ENCODE peak calls at places on chromosome 9, in eight cellular contexts. M is GM12865, H is RWPE1, L is right lobe of liver, T is foreskin fibroblast, V is K562, S is heart right ventricle, I is bronchial epithelial cell. J is an unnamed sample.

GRCh38 chr9:124868511-124869465 is 6.9 kb downstream of the ARPC5L start:
- DNase-seq in M (peak), H (peak), L (peak), T (peak), V (peak), S (peak), I (peak), J (peak)

GRCh38 chr9:8887369-8887768 is 1087.8 kb upstream of the DMAC1 start:
- DNase-seq in M (no peak), H (no peak), L (no peak), T (no peak), V (no peak), S (no peak), I (no peak), J (no peak)

GRCh38 chr9:128899566-128900322 is 17.8 kb downstream of the LRRC8A start:
- DNase-seq in M (peak), H (peak), L (no peak), T (peak), V (no peak), S (no peak), I (peak), J (no peak)

GRCh38 chr9:127450831-127451680 is at the start of the genes LRSAM1 and RPL12:
- DNase-seq in M (peak), H (peak), L (peak), T (peak), V (peak), S (peak), I (peak), J (peak)

GRCh38 chr9:116337015-116337414 is 183.4 kb downstream of the PAPPA start:
- DNase-seq in M (no peak), H (no peak), L (no peak), T (peak), V (no peak), S (no peak), I (peak), J (no peak)

GRCh38 chr9:109974918-109975276 is 194.9 kb downstream of the PALM2AKAP2 start:
- DNase-seq in M (no peak), H (no peak), L (no peak), T (no peak), V (no peak), S (no peak), I (no peak), J (no peak)

GRCh38 chr9:88418715-88419540 is 30.7 kb downstream of the SPIN1 start:
- DNase-seq in M (peak), H (no peak), L (no peak), T (peak), V (no peak), S (no peak), I (peak), J (no peak)

GRCh38 chr9:74800226-74800625 is 87.5 kb downstream of the TRPM6 start:
- DNase-seq in M (no peak), H (no peak), L (no peak), T (no peak), V (no peak), S (no peak), I (no peak), J (no peak)

GRCh38 chr9:16131269-16131668 is 578.4 kb downstream of the CCDC171 start:
- DNase-seq in M (no peak), H (no peak), L (no peak), T (peak), V (no peak), S (no peak), I (no peak), J (peak)

GRCh38 chr9:70395652-70396051 is 18.8 kb downstream of the KLF9 start:
- DNase-seq in M (no peak), H (no peak), L (no peak), T (no peak), V (no peak), S (no peak), I (no peak), J (no peak)

GRCh38 chr9:87535817-87536539 is 38.3 kb downstream of the DAPK1 start:
- DNase-seq in M (peak), H (no peak), L (no peak), T (no peak), V (peak), S (no peak), I (no peak), J (no peak)

GRCh38 chr9:121779381-121780117 is 128.1 kb downstream of the DAB2IP start:
- DNase-seq in M (peak), H (no peak), L (no peak), T (no peak), V (no peak), S (peak), I (no peak), J (no peak)

GRCh38 chr9:133869674-133870419 is 122.3 kb downstream of the VAV2 start:
- DNase-seq in M (no peak), H (no peak), L (no peak), T (no peak), V (peak), S (no peak), I (no peak), J (no peak)

GRCh38 chr9:99118782-99119466 is 14.0 kb downstream of the TGFBR1 start:
- DNase-seq in M (peak), H (no peak), L (no peak), T (no peak), V (no peak), S (no peak), I (no peak), J (no peak)

GRCh38 chr9:134367061-134367460 is 40.8 kb downstream of the RXRA start:
- DNase-seq in M (no peak), H (no peak), L (no peak), T (no peak), V (no peak), S (no peak), I (no peak), J (no peak)

GRCh38 chr9:127058645-127059021 is 63.8 kb downstream of the ANGPTL2 start:
- DNase-seq in M (no peak), H (peak), L (no peak), T (peak), V (no peak), S (no peak), I (peak), J (no peak)

GRCh38 chr9:13083973-13084528 is 195.4 kb downstream of the MPDZ start:
- DNase-seq in M (no peak), H (peak), L (no peak), T (peak), V (no peak), S (no peak), I (peak), J (no peak)

GRCh38 chr9:128160603-128160987 is 530 bp downstream of the BBLN start:
- DNase-seq in M (peak), H (peak), L (no peak), T (peak), V (peak), S (no peak), I (no peak), J (no peak)

GRCh38 chr9:36934478-36935065 is 99.5 kb downstream of the PAX5 start:
- DNase-seq in M (no peak), H (no peak), L (no peak), T (peak), V (no peak), S (no peak), I (no peak), J (no peak)

GRCh38 chr9:112094948-112095779 is 79.9 kb downstream of the SUSD1 start:
- DNase-seq in M (peak), H (no peak), L (no peak), T (no peak), V (peak), S (no peak), I (no peak), J (no peak)

GRCh38 chr9:29514862-29515261 is 1941.6 kb upstream of the C9orf72 start:
- DNase-seq in M (no peak), H (no peak), L (no peak), T (no peak), V (no peak), S (no peak), I (no peak), J (no peak)

GRCh38 chr9:113828211-113828610 is 47.9 kb upstream of the ZNF618 start:
- DNase-seq in M (no peak), H (no peak), L (no peak), T (peak), V (no peak), S (no peak), I (peak), J (no peak)

GRCh38 chr9:12464910-12465512 is 228.2 kb upstream of the TYRP1 start:
- DNase-seq in M (peak), H (peak), L (no peak), T (peak), V (peak), S (no peak), I (peak), J (peak)

GRCh38 chr9:15018238-15018637 is 108.0 kb upstream of the FREM1 start:
- DNase-seq in M (no peak), H (no peak), L (no peak), T (no peak), V (no peak), S (no peak), I (peak), J (no peak)

GRCh38 chr9:36925033-36925432 is 109.0 kb downstream of the PAX5 start:
- DNase-seq in M (no peak), H (no peak), L (no peak), T (peak), V (no peak), S (no peak), I (no peak), J (no peak)

GRCh38 chr9:120151806-120152205 is 428.2 kb downstream of the CDK5RAP2 start:
- DNase-seq in M (no peak), H (no peak), L (no peak), T (no peak), V (no peak), S (no peak), I (no peak), J (no peak)

DNA sequence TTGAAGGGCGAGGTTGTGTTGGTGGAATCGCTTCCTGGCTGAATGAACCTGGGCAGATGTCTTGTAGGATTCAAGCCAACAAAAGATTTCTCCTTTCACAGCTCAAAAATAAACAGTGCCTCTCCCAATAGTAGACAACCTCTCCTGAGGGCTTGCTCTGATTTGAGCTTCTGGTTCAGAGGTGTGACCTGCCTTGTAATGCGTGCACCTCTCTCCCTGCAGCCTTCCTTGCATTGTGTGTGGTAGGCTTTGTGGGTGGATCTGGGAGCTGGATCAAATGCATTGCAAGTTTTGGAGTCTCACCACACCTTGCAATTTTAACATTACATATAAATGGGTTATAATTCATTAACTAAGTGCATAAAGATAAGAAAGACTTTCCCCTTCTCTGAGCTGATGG is 96.9 kb upstream of the PTCH1 start:
- DNase-seq in M (no peak), H (no peak), L (no peak), T (no peak), V (no peak), S (no peak), I (no peak), J (no peak)
- TF ChIP-seq CTCF in M (no peak), H (no peak), L (no peak), T (no peak), V (no peak), S (no peak), I (no peak), J (no peak)

DNA sequence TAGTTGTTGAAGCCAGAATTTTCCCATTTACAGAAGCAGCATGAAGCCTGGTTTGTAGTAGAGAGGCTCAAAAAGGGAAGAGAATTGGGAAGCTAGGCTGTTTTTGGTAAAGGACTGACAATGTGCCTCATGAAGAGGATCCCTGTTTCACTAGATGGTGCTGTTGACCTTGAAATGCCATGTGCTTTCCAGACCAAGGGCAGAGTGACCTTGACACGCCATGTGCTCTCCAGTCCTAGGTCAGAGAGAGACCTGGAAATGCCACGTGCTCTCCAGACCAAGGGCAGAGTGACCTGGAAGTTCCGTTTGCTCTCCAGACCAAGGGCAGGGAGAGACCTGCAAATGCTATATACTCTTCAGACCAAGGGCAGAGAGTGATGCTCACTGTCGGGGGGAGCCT is 32.0 kb downstream of the UNC13B start:
- DNase-seq in M (peak), H (no peak), L (no peak), T (peak), V (peak), S (no peak), I (no peak), J (no peak)
- TF ChIP-seq CTCF in M (no peak), H (no peak), L (peak), T (no peak), V (peak), S (peak), I (no peak), J (no peak)

DNA sequence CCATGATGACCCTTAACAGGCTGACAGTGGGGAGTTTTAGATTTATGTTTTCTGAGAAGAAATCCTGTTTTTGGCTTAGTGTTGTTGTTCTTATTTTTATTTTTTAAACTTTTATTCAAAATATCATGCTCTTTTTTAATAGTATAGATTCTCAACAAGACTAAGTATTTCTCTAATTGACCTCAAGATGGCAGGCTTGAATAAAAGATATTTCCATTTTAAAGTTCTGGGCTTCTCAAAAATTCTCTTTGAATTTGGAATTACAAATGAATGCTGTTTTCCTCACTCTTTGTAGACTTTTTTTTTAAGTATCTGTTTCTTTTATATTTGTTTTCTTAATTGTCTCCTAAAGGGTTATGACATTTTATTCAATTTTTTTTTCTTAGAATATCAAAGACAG is 50.0 kb upstream of the SH3GL2 start:
- DNase-seq in M (no peak), H (no peak), L (no peak), T (peak), V (no peak), S (no peak), I (peak), J (no peak)
- TF ChIP-seq CTCF in M (no peak), H (peak), L (peak), T (no peak), V (no peak), S (peak), I (no peak), J (peak)

DNA sequence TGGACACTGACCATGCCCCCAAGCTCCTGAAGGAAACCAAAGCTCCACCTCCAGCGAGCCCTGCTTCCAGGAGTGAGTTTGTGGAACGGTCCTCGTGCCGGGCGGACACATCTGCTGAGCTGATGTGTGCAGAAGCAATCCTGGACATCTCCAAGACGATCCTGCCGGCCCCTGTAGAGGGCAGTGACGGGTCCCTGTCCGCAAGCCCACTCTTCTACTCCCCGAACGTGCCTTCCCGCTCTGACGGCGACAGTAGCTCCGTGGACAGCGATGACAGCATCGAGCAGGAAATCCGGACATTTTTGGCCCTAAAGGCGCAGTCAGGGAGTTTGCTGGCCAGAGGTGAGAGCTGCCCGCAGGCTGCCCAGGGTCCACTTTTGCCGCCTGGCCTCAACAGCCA is 6.2 kb downstream of the PPP1R26 start:
- DNase-seq in M (no peak), H (no peak), L (no peak), T (no peak), V (no peak), S (no peak), I (no peak), J (no peak)
- TF ChIP-seq CTCF in M (no peak), H (no peak), L (no peak), T (no peak), V (no peak), S (no peak), I (no peak), J (no peak)

DNA sequence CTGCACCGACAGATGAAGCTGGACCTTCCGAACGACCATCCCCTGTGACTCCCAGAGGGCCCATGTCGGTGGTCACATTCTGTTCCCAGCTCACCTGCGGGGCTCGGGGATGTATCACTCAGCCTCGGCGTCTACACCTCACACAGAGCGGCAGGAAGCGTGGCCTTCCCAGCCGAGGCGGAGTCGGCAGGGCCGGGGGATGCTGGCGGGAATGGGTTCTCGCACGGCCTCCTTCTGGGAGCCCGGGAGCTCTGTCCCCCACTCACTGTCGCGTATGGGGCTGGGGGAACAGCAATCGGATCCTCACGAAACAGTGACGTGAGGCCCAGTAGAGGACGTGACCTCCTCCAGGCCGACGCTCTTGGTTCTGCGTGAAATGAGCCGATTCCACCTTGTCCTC is 20.4 kb downstream of the NACC2 start:
- DNase-seq in M (no peak), H (no peak), L (no peak), T (no peak), V (no peak), S (no peak), I (no peak), J (no peak)
- TF ChIP-seq CTCF in M (no peak), H (no peak), L (no peak), T (no peak), V (no peak), S (no peak), I (no peak), J (no peak)

DNA sequence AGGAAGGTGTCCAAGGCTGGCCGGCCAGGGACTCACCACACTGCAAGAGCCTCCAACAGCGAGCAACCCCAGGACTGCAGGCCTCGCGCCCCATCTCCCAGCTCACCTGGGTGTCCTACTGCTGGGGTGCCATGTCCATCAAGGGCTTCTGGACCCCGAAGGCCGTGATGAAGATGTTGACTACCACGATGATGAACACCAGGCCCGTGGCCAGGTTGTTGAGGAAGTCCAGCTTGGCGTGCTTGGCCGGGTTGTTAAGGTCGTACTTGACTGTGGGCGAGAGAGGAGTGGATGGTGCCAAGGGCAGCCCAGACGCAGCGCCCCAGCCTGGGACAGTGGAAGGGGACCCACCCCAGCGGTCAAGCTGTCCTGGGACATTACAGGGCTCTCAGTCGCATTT is 9.3 kb downstream of the NINJ1 start:
- DNase-seq in M (no peak), H (no peak), L (no peak), T (no peak), V (no peak), S (no peak), I (no peak), J (no peak)
- TF ChIP-seq CTCF in M (no peak), H (no peak), L (no peak), T (no peak), V (no peak), S (no peak), I (no peak), J (no peak)

GRCh38 chr9:136133959-136134484 is 15.3 kb upstream of the TMEM250 start:
- DNase-seq in M (no peak), H (no peak), L (no peak), T (no peak), V (no peak), S (no peak), I (no peak), J (no peak)

GRCh38 chr9:136132500-136133050 is 13.9 kb upstream of the TMEM250 start:
- DNase-seq in M (no peak), H (no peak), L (no peak), T (no peak), V (no peak), S (no peak), I (no peak), J (no peak)

GRCh38 chr9:136131629-136132499 is 13.2 kb upstream of the TMEM250 start:
- DNase-seq in M (no peak), H (no peak), L (no peak), T (no peak), V (no peak), S (no peak), I (no peak), J (no peak)

GRCh38 chr9:136135326-136136126 is 16.9 kb upstream of the TMEM250 start:
- DNase-seq in M (no peak), H (no peak), L (no peak), T (no peak), V (no peak), S (no peak), I (no peak), J (no peak)

DNA sequence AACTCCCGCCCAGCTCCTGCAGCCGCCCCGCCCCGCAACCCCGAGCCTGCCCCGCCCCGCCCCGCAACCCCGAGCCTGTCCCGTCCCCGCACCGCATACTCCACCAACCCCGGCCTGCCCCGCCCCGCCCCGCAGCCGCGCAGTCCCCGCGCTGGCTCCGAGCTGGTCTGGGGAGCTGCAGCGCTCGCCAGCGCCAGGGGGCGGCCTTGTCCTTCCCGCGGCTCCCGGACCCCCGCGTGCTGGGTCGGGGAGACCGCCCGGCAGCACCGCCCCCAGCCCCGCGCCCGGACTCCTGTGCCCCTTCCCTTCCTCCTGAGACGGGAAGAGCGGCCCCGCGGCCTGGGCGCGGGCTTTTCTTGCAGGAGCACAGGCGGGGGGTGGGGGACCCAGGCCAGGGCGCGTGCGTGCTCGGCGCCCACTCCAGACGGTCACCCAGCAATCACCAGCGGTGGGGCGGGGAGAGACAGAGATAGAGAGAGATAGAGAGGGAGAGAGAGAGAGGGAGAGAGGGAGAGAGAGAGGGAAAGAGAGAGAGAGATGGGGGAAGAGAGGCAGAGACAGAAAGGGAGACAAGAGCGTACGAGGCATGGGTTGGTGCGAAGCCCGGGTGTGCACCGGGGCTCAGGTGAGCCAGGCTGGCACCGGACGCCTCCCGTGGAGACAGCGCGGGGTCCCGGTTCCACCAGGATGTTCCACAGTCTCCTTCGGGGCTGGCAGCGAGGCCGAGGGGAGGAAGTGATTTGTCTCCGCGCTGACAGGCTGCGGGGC is 14.7 kb upstream of the TMEM250 start:
- DNase-seq in M (no peak), H (no peak), L (no peak), T (peak), V (peak), S (no peak), I (no peak), J (peak)
- TF ChIP-seq CTCF in M (peak), H (peak), L (peak), T (peak), V (peak), S (peak), I (peak), J (peak)

GRCh38 chr9:122797316-122798033 is 2.4 kb upstream of the OR1K1 start:
- DNase-seq in M (no peak), H (no peak), L (no peak), T (no peak), V (no peak), S (no peak), I (peak), J (no peak)
- TF ChIP-seq CTCF in M (no peak), H (no peak), L (no peak), T (no peak), V (no peak), S (no peak), I (no peak), J (no peak)